ENCODE peak calls at places on chromosomes 5 and 9, in five cellular contexts. C is dorsolateral prefrontal cortex, M is fibroblast of mammary gland, V is fibroblast of lung, X is WERI-Rb-1. S is an unnamed sample.

GRCh38 chr5:170597876-170598275 is 94.1 kb downstream of the KCNIP1 start:
- DNase-seq in C (peak), M (peak), V (peak), X (no peak), S (no peak)

GRCh38 chr5:79487251-79487650 is 26.7 kb downstream of the HOMER1 start:
- DNase-seq in C (no peak), M (no peak), V (no peak), X (no peak), S (no peak)

GRCh38 chr5:170315154-170315553 is 17.6 kb upstream of the LCP2 start:
- DNase-seq in C (peak), M (peak), V (peak), X (no peak), S (peak)

GRCh38 chr5:167294861-167295685 is 996.4 kb upstream of the WWC1 start:
- DNase-seq in C (no peak), M (peak), V (peak), X (no peak), S (peak)

GRCh38 chr9:91924090-91924489 is 25.9 kb downstream of the ROR2 start:
- DNase-seq in C (no peak), M (no peak), V (no peak), X (no peak), S (no peak)

GRCh38 chr5:139157556-139157955 is 40.6 kb downstream of the SIL1 start:
- DNase-seq in C (no peak), M (no peak), V (no peak), X (no peak), S (no peak)

GRCh38 chr5:121384359-121384758 is 467.3 kb upstream of the FTMT start:
- DNase-seq in C (no peak), M (no peak), V (no peak), X (peak), S (no peak)

GRCh38 chr5:117379521-117379920 is 804.9 kb upstream of the SEMA6A start:
- DNase-seq in C (no peak), M (no peak), V (no peak), X (no peak), S (no peak)

GRCh38 chr9:88746029-88746743 is 211.2 kb downstream of the NXNL2 start:
- DNase-seq in C (no peak), M (peak), V (peak), X (no peak), S (no peak)

GRCh38 chr9:129964901-129965734 is 77.9 kb downstream of the FNBP1 start:
- DNase-seq in C (no peak), M (peak), V (peak), X (no peak), S (no peak)

GRCh38 chr5:94911285-94911684 is 292.8 kb downstream of the SLF1 start:
- DNase-seq in C (no peak), M (no peak), V (no peak), X (no peak), S (no peak)

GRCh38 chr5:112467467-112467866 is 48.4 kb upstream of the EPB41L4A start:
- DNase-seq in C (no peak), M (no peak), V (no peak), X (no peak), S (no peak)

GRCh38 chr9:136051568-136052432 is 43.3 kb downstream of the NACC2 start:
- DNase-seq in C (peak), M (peak), V (peak), X (peak), S (peak)

GRCh38 chr5:92962752-92963151 is 618.3 kb downstream of the NR2F1-AS1 start:
- DNase-seq in C (no peak), M (no peak), V (no peak), X (no peak), S (no peak)

GRCh38 chr5:71960196-71960595 is 147.1 kb upstream of the MAP1B start:
- DNase-seq in C (no peak), M (peak), V (no peak), X (no peak), S (no peak)

GRCh38 chr5:78497573-78498533 is 137.4 kb downstream of the SCAMP1 start:
- DNase-seq in C (peak), M (peak), V (peak), X (no peak), S (no peak)

GRCh38 chr9:19481971-19482404 is 73.2 kb downstream of the ACER2 start:
- DNase-seq in C (peak), M (no peak), V (no peak), X (no peak), S (no peak)

GRCh38 chr9:123355761-123356520 is at the start of gene CRB2:
- DNase-seq in C (peak), M (no peak), V (no peak), X (peak), S (no peak)

GRCh38 chr5:91271999-91272398 is 111.1 kb downstream of the ARRDC3 start:
- DNase-seq in C (no peak), M (no peak), V (no peak), X (no peak), S (no peak)

GRCh38 chr9:83986765-83987401 is 6.3 kb downstream of the RMI1 start:
- DNase-seq in C (no peak), M (peak), V (peak), X (no peak), S (no peak)

GRCh38 chr9:87112656-87113055 is 165.3 kb upstream of the GAS1 start:
- DNase-seq in C (no peak), M (peak), V (peak), X (no peak), S (no peak)

GRCh38 chr5:134247825-134248224 is 22.0 kb upstream of the PPP2CA start:
- DNase-seq in C (no peak), M (no peak), V (no peak), X (peak), S (no peak)

GRCh38 chr9:134233022-134233421 is 68.7 kb upstream of the RNU6ATAC start:
- DNase-seq in C (no peak), M (no peak), V (no peak), X (no peak), S (no peak)

GRCh38 chr9:134230092-134230941 is 66.0 kb upstream of the RNU6ATAC start:
- DNase-seq in C (no peak), M (no peak), V (no peak), X (no peak), S (no peak)

GRCh38 chr9:134230942-134231325 is 66.6 kb upstream of the RNU6ATAC start:
- DNase-seq in C (no peak), M (no peak), V (no peak), X (no peak), S (no peak)

GRCh38 chr9:134231767-134232166 is 67.4 kb upstream of the RNU6ATAC start:
- DNase-seq in C (no peak), M (no peak), V (no peak), X (no peak), S (no peak)

GRCh38 chr9:134231330-134231745 is 67.0 kb upstream of the RNU6ATAC start:
- DNase-seq in C (no peak), M (no peak), V (no peak), X (no peak), S (no peak)
- H3K4me3 ChIP-seq in C (no peak), M (no peak), V (no peak), X (no peak), S (no peak)

GRCh38 chr9:10612649-10613398 is at the start of gene PTPRD:
- DNase-seq in C (peak), M (peak), V (peak), X (peak), S (peak)
- TF ChIP-seq CTCF in C (no peak), M (no peak), V (no peak), X (peak), S (no peak)

GRCh38 chr5:119301210-119301609 is 54.6 kb upstream of the TNFAIP8 start:
- DNase-seq in C (no peak), M (no peak), V (no peak), X (no peak), S (no peak)

GRCh38 chr5:119302916-119303897 is 52.6 kb upstream of the TNFAIP8 start:
- DNase-seq in C (no peak), M (peak), V (peak), X (no peak), S (peak)

GRCh38 chr5:119301947-119302346 is 53.9 kb upstream of the TNFAIP8 start:
- DNase-seq in C (no peak), M (peak), V (no peak), X (no peak), S (no peak)

GRCh38 chr5:119304439-119304838 is 51.4 kb upstream of the TNFAIP8 start:
- DNase-seq in C (no peak), M (peak), V (peak), X (no peak), S (no peak)

GRCh38 chr5:119302449-119302848 is 53.4 kb upstream of the TNFAIP8 start:
- DNase-seq in C (no peak), M (no peak), V (no peak), X (no peak), S (no peak)
- H3K4me3 ChIP-seq in C (no peak), M (no peak), V (no peak), X (no peak), S (no peak)

DNA sequence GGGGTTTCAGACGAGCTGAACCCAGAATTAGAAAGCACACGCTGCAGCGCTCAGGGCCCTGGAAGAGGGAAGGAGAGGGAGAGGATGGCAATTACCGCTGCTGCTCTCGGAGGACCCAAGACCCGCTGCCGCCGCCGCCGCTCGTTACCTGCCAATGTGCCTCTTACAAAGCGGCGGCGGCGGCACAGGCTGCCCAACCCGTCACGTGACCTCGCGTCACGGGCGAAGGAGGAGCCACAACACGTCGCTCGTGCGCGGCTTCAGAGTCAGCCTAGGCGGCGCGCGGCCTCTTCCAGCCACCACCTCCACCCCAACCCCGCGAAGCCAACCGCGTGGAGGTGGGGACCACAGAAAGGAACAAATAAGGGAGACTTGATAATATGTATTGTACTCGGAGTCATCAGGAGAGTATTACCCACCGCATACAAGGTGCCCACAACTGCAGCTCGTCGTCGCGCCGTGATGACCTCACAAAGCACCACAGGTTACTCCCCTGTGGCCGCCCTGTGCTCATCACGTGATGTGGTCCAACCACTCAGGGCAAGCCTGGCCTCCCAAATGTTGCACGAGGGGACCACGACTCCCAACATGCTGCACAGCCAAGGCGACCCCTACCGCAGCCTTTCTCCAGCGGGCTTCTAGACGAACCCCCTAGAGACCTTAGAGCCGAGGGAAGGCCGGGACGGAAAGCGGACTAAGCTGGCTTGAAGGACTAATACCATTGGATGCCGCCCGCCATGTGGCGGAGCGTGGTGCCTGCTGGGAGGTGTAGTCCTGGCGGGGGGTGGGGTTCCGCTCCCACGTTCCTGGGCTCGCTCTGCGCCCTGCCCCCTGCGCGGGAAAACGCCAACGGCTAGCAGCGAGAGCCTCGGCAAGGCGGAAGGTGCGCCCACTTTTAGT is at the start of gene UBAP2:
- DNase-seq in C (peak), M (peak), V (peak), X (peak), S (peak)
- TF ChIP-seq CTCF in C (peak), M (no peak), V (no peak), X (peak), S (no peak)

GRCh38 chr5:3818612-3819011 is 223.0 kb downstream of the IRX1 start:
- DNase-seq in C (no peak), M (no peak), V (no peak), X (no peak), S (no peak)
- H3K4me3 ChIP-seq in C (no peak), M (no peak), V (no peak), X (no peak), S (no peak)

GRCh38 chr9:69785757-69786156 is 25.9 kb upstream of the PTAR1 start:
- DNase-seq in C (no peak), M (peak), V (peak), X (no peak), S (no peak)
- TF ChIP-seq CTCF in C (no peak), M (peak), V (peak), X (no peak), S (peak)

GRCh38 chr9:4603830-4604229 is 58.3 kb upstream of the PLPP6 start:
- DNase-seq in C (no peak), M (no peak), V (no peak), X (no peak), S (no peak)

GRCh38 chr9:4594994-4595393 is 67.1 kb upstream of the PLPP6 start:
- DNase-seq in C (no peak), M (no peak), V (no peak), X (no peak), S (no peak)

GRCh38 chr9:4604678-4605095 is 57.4 kb upstream of the PLPP6 start:
- DNase-seq in C (no peak), M (peak), V (peak), X (peak), S (peak)

GRCh38 chr9:4596165-4596922 is 65.8 kb upstream of the PLPP6 start:
- DNase-seq in C (no peak), M (peak), V (no peak), X (no peak), S (no peak)

DNA sequence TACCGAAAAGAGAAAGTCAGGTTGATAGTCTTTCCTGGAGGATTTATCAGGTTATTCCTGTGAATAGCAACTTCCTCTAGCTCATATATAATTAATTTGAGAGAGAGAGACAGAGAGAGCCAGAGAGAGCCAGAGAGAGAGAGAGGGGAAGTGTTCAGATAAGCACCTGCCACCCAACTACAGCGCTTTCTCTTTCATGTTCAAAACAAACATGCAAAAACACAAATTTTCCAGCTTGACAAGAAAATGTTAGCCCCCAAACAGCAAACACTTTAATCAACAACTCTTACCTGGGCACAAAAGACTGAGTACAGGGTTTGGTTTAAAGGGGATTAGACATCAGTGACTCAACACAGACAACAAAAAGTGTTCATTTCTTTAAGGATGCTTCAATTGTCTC is 61.7 kb upstream of the PLPP6 start:
- DNase-seq in C (no peak), M (no peak), V (no peak), X (no peak), S (no peak)
- H3K4me3 ChIP-seq in C (no peak), M (no peak), V (no peak), X (no peak), S (no peak)

DNA sequence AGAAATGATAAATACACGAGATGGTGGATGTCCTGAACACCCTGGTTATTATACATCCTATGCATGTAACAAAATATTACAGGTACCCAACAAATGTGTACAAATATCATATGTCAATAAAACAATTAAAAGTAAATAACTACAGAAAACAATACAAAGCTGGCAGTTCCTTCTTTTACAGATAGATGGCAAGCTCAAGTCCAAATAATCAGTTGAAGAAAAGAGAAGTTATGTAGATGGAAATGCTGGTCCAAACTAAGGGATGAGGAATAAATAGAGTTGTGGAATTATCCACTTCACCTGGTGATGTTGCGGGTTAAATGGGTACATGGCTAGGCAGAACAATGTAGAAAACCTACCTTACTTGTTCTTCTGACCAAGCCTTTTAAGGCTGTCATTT is 79.4 kb downstream of the PALM2AKAP2 start:
- DNase-seq in C (no peak), M (no peak), V (no peak), X (no peak), S (no peak)
- TF ChIP-seq CTCF in C (peak), M (peak), V (peak), X (no peak), S (peak)

DNA sequence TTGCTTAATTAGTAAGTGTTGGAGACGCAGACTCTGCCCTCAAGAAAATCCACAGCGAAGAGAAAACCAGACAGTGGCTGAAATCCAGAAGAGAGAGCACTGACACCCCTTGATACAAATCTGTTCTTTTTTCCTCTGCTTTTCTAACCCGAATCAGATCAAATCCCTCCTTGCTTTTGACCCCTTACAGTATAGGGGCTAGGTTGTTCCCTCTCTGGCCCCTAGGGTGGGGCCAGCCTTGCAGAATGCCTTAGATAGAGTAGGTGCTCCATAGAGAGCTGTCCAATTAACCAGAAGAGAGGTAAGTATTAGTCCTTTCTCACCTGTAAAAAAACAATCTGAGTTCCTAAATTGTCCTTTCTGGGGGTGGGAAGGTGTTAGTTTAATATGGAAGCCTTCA is 10.1 kb downstream of the C1QTNF2 start:
- DNase-seq in C (no peak), M (no peak), V (no peak), X (no peak), S (no peak)
- H3K4me3 ChIP-seq in C (no peak), M (no peak), V (no peak), X (no peak), S (no peak)

GRCh38 chr9:97599447-97599846 is 33.7 kb downstream of the TSTD2 start:
- DNase-seq in C (no peak), M (no peak), V (no peak), X (no peak), S (no peak)
- TF ChIP-seq CTCF in C (no peak), M (no peak), V (no peak), X (no peak), S (no peak)